ENCODE peak calls at places on chromosome 1, in seven cellular contexts. U is EL, I is NAMALWA, T is dermis blood vessel endothelial cell, K is Calu3, A is activated T-helper 1 cell treated with Interleukin-2 at 50 U/mL for 16 hours, D is hepatocyte. Q is an unnamed sample.

GRCh38 chr1:151992345-151993083 is 1.1 kb downstream of the S100A10 start:
- DNase-seq in T (peak), D (peak), U (peak), I (no peak), A (no peak), K (peak), Q (no peak)

GRCh38 chr1:33163621-33164071 is 18.2 kb downstream of the TRIM62 start:
- DNase-seq in K (no peak), I (no peak), A (no peak), U (peak), T (peak), D (no peak), Q (no peak)

GRCh38 chr1:10400013-10400412 is 1.1 kb downstream of the PGD start:
- DNase-seq in I (no peak), U (no peak), T (no peak), K (no peak), A (no peak), D (no peak), Q (no peak)

GRCh38 chr1:35980090-35980489 is 49.2 kb downstream of the AGO3 start:
- DNase-seq in D (no peak), I (no peak), U (no peak), K (no peak), A (no peak), T (no peak), Q (no peak)

GRCh38 chr1:21099034-21099868 is 77.4 kb downstream of the EIF4G3 start:
- DNase-seq in T (no peak), U (peak), A (no peak), I (no peak), D (no peak), K (no peak), Q (no peak)

GRCh38 chr1:192010406-192010805 is 147.9 kb upstream of the RGS18 start:
- DNase-seq in A (no peak), U (no peak), T (no peak), K (no peak), I (no peak), D (no peak), Q (no peak)

GRCh38 chr1:84250668-84251067 is 50.8 kb upstream of the SAMD13 start:
- DNase-seq in I (no peak), U (no peak), K (no peak), D (no peak), T (no peak), A (no peak), Q (no peak)

GRCh38 chr1:76759950-76760349 is 107.3 kb upstream of the ST6GALNAC5 start:
- DNase-seq in D (peak), K (peak), T (peak), A (no peak), I (no peak), U (peak), Q (no peak)

GRCh38 chr1:228369608-228370438 is 36.8 kb downstream of the TRIM11 start:
- DNase-seq in T (no peak), D (no peak), U (no peak), I (no peak), K (no peak), A (no peak), Q (no peak)

GRCh38 chr1:20320734-20321133 is 30.1 kb downstream of the VWA5B1 start:
- DNase-seq in U (no peak), T (no peak), K (no peak), A (no peak), I (no peak), D (no peak), Q (no peak)

GRCh38 chr1:160407819-160408801 is 7.7 kb downstream of the VANGL2 start:
- DNase-seq in U (peak), T (no peak), D (no peak), K (peak), A (no peak), I (no peak), Q (no peak)

GRCh38 chr1:31532114-31532644 is 44.1 kb upstream of the TINAGL1 start:
- DNase-seq in I (no peak), K (no peak), A (no peak), D (no peak), T (no peak), U (no peak), Q (no peak)

GRCh38 chr1:58650141-58650540 is 49.7 kb downstream of the MYSM1 start:
- DNase-seq in D (no peak), A (no peak), T (no peak), I (no peak), K (no peak), U (peak), Q (no peak)

GRCh38 chr1:109796484-109797305 is 33.0 kb upstream of the EPS8L3 start:
- DNase-seq in A (no peak), K (no peak), T (no peak), D (no peak), I (no peak), U (peak), Q (no peak)

GRCh38 chr1:180949616-180950000 is 36.9 kb downstream of the KIAA1614 start:
- DNase-seq in U (no peak), D (no peak), A (no peak), I (no peak), K (no peak), T (no peak), Q (no peak)

GRCh38 chr1:152244576-152244975 is 20.6 kb upstream of the HRNR start:
- DNase-seq in U (peak), D (no peak), K (no peak), T (no peak), A (no peak), I (no peak), Q (no peak)

GRCh38 chr1:117425050-117425734 is 57.9 kb downstream of the MAN1A2 start:
- DNase-seq in I (no peak), K (no peak), D (no peak), A (no peak), T (no peak), U (no peak), Q (no peak)

GRCh38 chr1:2342384-2343022 is 48.9 kb downstream of the MORN1 start:
- DNase-seq in U (no peak), K (no peak), A (no peak), D (no peak), I (no peak), T (no peak), Q (no peak)

GRCh38 chr1:53949023-53949611 is 3.0 kb downstream of the LRRC42 start:
- DNase-seq in K (peak), T (peak), D (peak), I (peak), U (peak), A (no peak), Q (no peak)

GRCh38 chr1:184866991-184867788 is 107.1 kb downstream of the NIBAN1 start:
- DNase-seq in K (peak), I (no peak), U (peak), A (peak), T (no peak), D (no peak), Q (no peak)

GRCh38 chr1:33606272-33606671 is 133.8 kb downstream of the ZSCAN20 start:
- DNase-seq in K (no peak), I (no peak), T (no peak), U (no peak), A (no peak), D (no peak), Q (no peak)

GRCh38 chr1:67635055-67635809 is 49.8 kb upstream of the GADD45A start:
- DNase-seq in A (no peak), I (no peak), U (no peak), T (no peak), K (no peak), D (no peak), Q (no peak)

GRCh38 chr1:42089246-42089645 is 64.0 kb upstream of the GUCA2B start:
- DNase-seq in D (no peak), U (no peak), K (no peak), A (no peak), I (no peak), T (no peak), Q (no peak)

GRCh38 chr1:2389644-2390043 is 1.7 kb downstream of the MORN1 start:
- DNase-seq in T (no peak), A (no peak), K (no peak), D (no peak), I (no peak), U (no peak), Q (no peak)

GRCh38 chr1:50976111-50976889 is 6.3 kb downstream of the CDKN2C start:
- DNase-seq in T (peak), K (peak), U (no peak), A (no peak), I (peak), D (no peak), Q (no peak)

GRCh38 chr1:44036409-44037111 is 5.3 kb upstream of the SLC6A9 start:
- DNase-seq in T (peak), D (peak), U (peak), A (peak), I (peak), K (peak), Q (peak)

GRCh38 chr1:224565186-224565585 is 50.9 kb upstream of the CNIH3 start:
- DNase-seq in K (peak), A (no peak), T (peak), D (peak), U (peak), I (no peak), Q (no peak)

GRCh38 chr1:172935062-172935592 is 115.6 kb downstream of the TNFSF18 start:
- DNase-seq in D (no peak), K (no peak), T (peak), A (no peak), U (no peak), I (no peak), Q (no peak)

GRCh38 chr1:235513495-235514366 is 9.5 kb upstream of the B3GALNT2 start:
- DNase-seq in U (peak), D (peak), T (peak), K (peak), I (peak), A (no peak), Q (no peak)

GRCh38 chr1:42979037-42979432 is 20.4 kb upstream of the SLC2A1 start:
- DNase-seq in I (no peak), T (no peak), D (no peak), A (no peak), U (no peak), K (no peak), Q (no peak)

GRCh38 chr1:8727809-8728213 is 89.6 kb downstream of the RERE start:
- DNase-seq in D (no peak), I (peak), A (no peak), U (no peak), T (no peak), K (no peak), Q (no peak)

GRCh38 chr1:218865591-218865990 is 308.1 kb upstream of the LYPLAL1 start:
- DNase-seq in K (peak), D (peak), I (no peak), U (peak), A (no peak), T (peak), Q (no peak)

GRCh38 chr1:37243368-37244082 is 209.2 kb upstream of the GRIK3 start:
- DNase-seq in T (no peak), K (no peak), U (no peak), D (no peak), A (no peak), I (no peak), Q (no peak)

GRCh38 chr1:52365091-52365745 is 787 bp downstream of the CC2D1B start:
- DNase-seq in I (peak), T (peak), U (peak), K (peak), A (no peak), D (peak), Q (no peak)

GRCh38 chr1:224435318-224435763 is 744 bp upstream of the WDR26 start:
- DNase-seq in T (peak), U (peak), K (no peak), I (peak), A (no peak), D (no peak), Q (no peak)

GRCh38 chr1:34918609-34919561 is 10.6 kb downstream of the DLGAP3 start:
- DNase-seq in K (no peak), A (no peak), U (no peak), D (no peak), T (no peak), I (peak), Q (no peak)

GRCh38 chr1:203308205-203309114 is 3.1 kb downstream of the BTG2 start:
- DNase-seq in U (no peak), K (no peak), I (peak), D (peak), A (no peak), T (no peak), Q (no peak)

GRCh38 chr1:78003882-78004718 is 639 bp upstream of the DNAJB4 start:
- DNase-seq in A (peak), T (peak), I (peak), D (peak), K (peak), U (peak), Q (peak)

GRCh38 chr1:211947396-211948295 is 87.7 kb downstream of the INTS7 start:
- DNase-seq in D (no peak), I (no peak), U (no peak), A (no peak), T (no peak), K (no peak), Q (no peak)

Q was measured in activated B cell treated with CpG ODN at 0.5 μM for 24 hours.